ENCODE peak calls at places on chromosomes 3 and 15, in ten cellular contexts. One of them, this sample, is unnamed.

GRCh38 chr3:70871909-70872656 is 559.6 kb upstream of the MDFIC2 start:
- DNase-seq in T-helper 2 cell: no peak
- DNase-seq in H1: no peak
- DNase-seq in activated CD4-positive, alpha-beta T cell treated with anti-CD3 and anti-CD28 coated beads, Interleukin-2, amount 50 U/mL, for 1 hour: no peak
- DNase-seq in stromal cell of bone marrow: peak; percentile 92
- DNase-seq in globus pallidus: no peak
- DNase-seq in HuH-7.5: no peak
- DNase-seq in BE2C: no peak
- DNase-seq in GM03348: peak; percentile 69
- DNase-seq in cardiac fibroblast: peak; percentile 96
- DNase-seq in this sample: no peak

GRCh38 chr3:35505181-35505580 is 134.1 kb upstream of the ARPP21 start:
- DNase-seq in T-helper 2 cell: no peak
- DNase-seq in H1: peak; percentile 65
- DNase-seq in cardiac fibroblast: no peak
- DNase-seq in activated CD4-positive, alpha-beta T cell treated with anti-CD3 and anti-CD28 coated beads, Interleukin-2, amount 50 U/mL, for 1 hour: no peak
- DNase-seq in HuH-7.5: no peak
- DNase-seq in stromal cell of bone marrow: no peak
- DNase-seq in BE2C: peak; percentile 40
- DNase-seq in GM03348: no peak
- DNase-seq in globus pallidus: no peak
- DNase-seq in this sample: no peak

GRCh38 chr15:50044406-50044805 is 74.6 kb downstream of the ATP8B4 start:
- DNase-seq in T-helper 2 cell: no peak
- DNase-seq in cardiac fibroblast: no peak
- DNase-seq in activated CD4-positive, alpha-beta T cell treated with anti-CD3 and anti-CD28 coated beads, Interleukin-2, amount 50 U/mL, for 1 hour: no peak
- DNase-seq in stromal cell of bone marrow: no peak
- DNase-seq in GM03348: no peak
- DNase-seq in globus pallidus: no peak
- DNase-seq in H1: no peak
- DNase-seq in HuH-7.5: no peak
- DNase-seq in BE2C: no peak
- DNase-seq in this sample: no peak

GRCh38 chr15:89575146-89575655 is at the start of gene TICRR:
- DNase-seq in globus pallidus: peak; percentile 95
- DNase-seq in H1: peak; percentile 93
- DNase-seq in stromal cell of bone marrow: peak; percentile 100
- DNase-seq in activated CD4-positive, alpha-beta T cell treated with anti-CD3 and anti-CD28 coated beads, Interleukin-2, amount 50 U/mL, for 1 hour: peak; percentile 92
- DNase-seq in cardiac fibroblast: peak; percentile 100
- DNase-seq in GM03348: peak; percentile 98
- DNase-seq in T-helper 2 cell: peak; percentile 92
- DNase-seq in HuH-7.5: peak; percentile 95
- DNase-seq in BE2C: peak; percentile 96
- DNase-seq in this sample: peak; percentile 89

GRCh38 chr15:74417230-74417629 is 16.5 kb downstream of the SEMA7A start:
- DNase-seq in stromal cell of bone marrow: peak; percentile 76
- DNase-seq in GM03348: peak; percentile 82
- DNase-seq in globus pallidus: no peak
- DNase-seq in BE2C: no peak
- DNase-seq in HuH-7.5: no peak
- DNase-seq in activated CD4-positive, alpha-beta T cell treated with anti-CD3 and anti-CD28 coated beads, Interleukin-2, amount 50 U/mL, for 1 hour: no peak
- DNase-seq in cardiac fibroblast: peak; percentile 54
- DNase-seq in H1: no peak
- DNase-seq in T-helper 2 cell: no peak
- DNase-seq in this sample: no peak

GRCh38 chr15:89116404-89116803 is 28.1 kb downstream of the ABHD2 start:
- DNase-seq in BE2C: no peak
- DNase-seq in H1: no peak
- DNase-seq in stromal cell of bone marrow: no peak
- DNase-seq in activated CD4-positive, alpha-beta T cell treated with anti-CD3 and anti-CD28 coated beads, Interleukin-2, amount 50 U/mL, for 1 hour: no peak
- DNase-seq in HuH-7.5: no peak
- DNase-seq in cardiac fibroblast: no peak
- DNase-seq in T-helper 2 cell: no peak
- DNase-seq in globus pallidus: no peak
- DNase-seq in GM03348: no peak
- DNase-seq in this sample: no peak

GRCh38 chr3:66693461-66693912 is 192.7 kb upstream of the LRIG1 start:
- DNase-seq in H1: no peak
- DNase-seq in T-helper 2 cell: no peak
- DNase-seq in stromal cell of bone marrow: no peak
- DNase-seq in HuH-7.5: no peak
- DNase-seq in GM03348: no peak
- DNase-seq in activated CD4-positive, alpha-beta T cell treated with anti-CD3 and anti-CD28 coated beads, Interleukin-2, amount 50 U/mL, for 1 hour: no peak
- DNase-seq in cardiac fibroblast: peak; percentile 33
- DNase-seq in BE2C: no peak
- DNase-seq in globus pallidus: peak; percentile 63
- DNase-seq in this sample: no peak

GRCh38 chr3:159486580-159486979 is 502.1 kb upstream of the IL12A start:
- DNase-seq in HuH-7.5: no peak
- DNase-seq in BE2C: no peak
- DNase-seq in GM03348: no peak
- DNase-seq in cardiac fibroblast: peak; percentile 4
- DNase-seq in activated CD4-positive, alpha-beta T cell treated with anti-CD3 and anti-CD28 coated beads, Interleukin-2, amount 50 U/mL, for 1 hour: no peak
- DNase-seq in stromal cell of bone marrow: no peak
- DNase-seq in H1: peak; percentile 52
- DNase-seq in globus pallidus: no peak
- DNase-seq in T-helper 2 cell: no peak
- DNase-seq in this sample: no peak

GRCh38 chr3:191280111-191280510 is 49.1 kb upstream of the CCDC50 start:
- DNase-seq in BE2C: no peak
- DNase-seq in T-helper 2 cell: no peak
- DNase-seq in GM03348: no peak
- DNase-seq in globus pallidus: no peak
- DNase-seq in H1: no peak
- DNase-seq in HuH-7.5: no peak
- DNase-seq in cardiac fibroblast: no peak
- DNase-seq in stromal cell of bone marrow: no peak
- DNase-seq in activated CD4-positive, alpha-beta T cell treated with anti-CD3 and anti-CD28 coated beads, Interleukin-2, amount 50 U/mL, for 1 hour: no peak
- DNase-seq in this sample: no peak

GRCh38 chr3:129506272-129506742 is 22.1 kb upstream of the RHO start:
- DNase-seq in HuH-7.5: no peak
- DNase-seq in stromal cell of bone marrow: no peak
- DNase-seq in H1: no peak
- DNase-seq in T-helper 2 cell: no peak
- DNase-seq in activated CD4-positive, alpha-beta T cell treated with anti-CD3 and anti-CD28 coated beads, Interleukin-2, amount 50 U/mL, for 1 hour: no peak
- DNase-seq in cardiac fibroblast: no peak
- DNase-seq in globus pallidus: no peak
- DNase-seq in BE2C: no peak
- DNase-seq in GM03348: no peak
- DNase-seq in this sample: no peak